ENCODE peak calls at places on chromosomes 12 and 14, in ten cellular contexts. One of them, this sample, is unnamed.

GRCh38 chr14:65482769-65483438 is 70.4 kb downstream of the FUT8 start:
- DNase-seq in Peyer's patch: no peak
- DNase-seq in choroid plexus epithelial cell: peak; percentile 24
- DNase-seq in CD4-positive, CD25-positive, alpha-beta regulatory T cell: no peak
- DNase-seq in NB4: no peak
- DNase-seq in cardiac muscle cell: no peak
- DNase-seq in pancreas: no peak
- DNase-seq in GM23248: peak; percentile 28
- DNase-seq in endodermal cell: no peak
- DNase-seq in Panc1: no peak
- DNase-seq in this sample: no peak

GRCh38 chr12:120539303-120539702 is 5.1 kb downstream of the RNF10 start:
- DNase-seq in Peyer's patch: no peak
- DNase-seq in choroid plexus epithelial cell: peak; percentile 38
- DNase-seq in CD4-positive, CD25-positive, alpha-beta regulatory T cell: no peak
- DNase-seq in NB4: no peak
- DNase-seq in cardiac muscle cell: no peak
- DNase-seq in pancreas: no peak
- DNase-seq in GM23248: peak; percentile 62
- DNase-seq in endodermal cell: no peak
- DNase-seq in Panc1: no peak
- DNase-seq in this sample: no peak

GRCh38 chr12:6092784-6093722 is 31.4 kb downstream of the VWF start:
- DNase-seq in Peyer's patch: no peak
- DNase-seq in choroid plexus epithelial cell: peak; percentile 82
- DNase-seq in CD4-positive, CD25-positive, alpha-beta regulatory T cell: no peak
- DNase-seq in NB4: peak; percentile 68
- DNase-seq in cardiac muscle cell: no peak
- DNase-seq in pancreas: no peak
- DNase-seq in GM23248: peak; percentile 94
- DNase-seq in endodermal cell: peak; percentile 84
- DNase-seq in Panc1: peak; percentile 90
- DNase-seq in this sample: no peak

GRCh38 chr12:16349132-16349463 is 1.7 kb downstream of the MGST1 start:
- DNase-seq in Peyer's patch: no peak
- DNase-seq in choroid plexus epithelial cell: peak; percentile 96
- DNase-seq in CD4-positive, CD25-positive, alpha-beta regulatory T cell: no peak
- DNase-seq in NB4: peak; percentile 90
- DNase-seq in cardiac muscle cell: no peak
- DNase-seq in pancreas: no peak
- DNase-seq in GM23248: peak; percentile 98
- DNase-seq in endodermal cell: peak; percentile 63
- DNase-seq in Panc1: no peak
- DNase-seq in this sample: no peak

GRCh38 chr14:103721334-103722120 is 5.9 kb downstream of the ZFYVE21 start:
- DNase-seq in Peyer's patch: no peak
- DNase-seq in choroid plexus epithelial cell: peak; percentile 78
- DNase-seq in CD4-positive, CD25-positive, alpha-beta regulatory T cell: no peak
- DNase-seq in NB4: no peak
- DNase-seq in cardiac muscle cell: no peak
- DNase-seq in pancreas: no peak
- DNase-seq in GM23248: peak; percentile 84
- DNase-seq in endodermal cell: no peak
- DNase-seq in Panc1: no peak
- DNase-seq in this sample: no peak

GRCh38 chr14:92035890-92036289 is 4.0 kb downstream of the TRIP11 start:
- DNase-seq in Peyer's patch: no peak
- DNase-seq in choroid plexus epithelial cell: no peak
- DNase-seq in CD4-positive, CD25-positive, alpha-beta regulatory T cell: no peak
- DNase-seq in NB4: no peak
- DNase-seq in cardiac muscle cell: no peak
- DNase-seq in pancreas: no peak
- DNase-seq in GM23248: no peak
- DNase-seq in endodermal cell: no peak
- DNase-seq in Panc1: no peak
- DNase-seq in this sample: no peak

GRCh38 chr12:10810068-10810467 is at the start of gene TAS2R9:
- DNase-seq in Peyer's patch: no peak
- DNase-seq in choroid plexus epithelial cell: no peak
- DNase-seq in CD4-positive, CD25-positive, alpha-beta regulatory T cell: no peak
- DNase-seq in NB4: no peak
- DNase-seq in cardiac muscle cell: no peak
- DNase-seq in pancreas: no peak
- DNase-seq in GM23248: no peak
- DNase-seq in endodermal cell: no peak
- DNase-seq in Panc1: no peak
- DNase-seq in this sample: no peak

GRCh38 chr14:57837267-57837666 is 28.6 kb downstream of the SLC35F4 start:
- DNase-seq in Peyer's patch: no peak
- DNase-seq in choroid plexus epithelial cell: no peak
- DNase-seq in CD4-positive, CD25-positive, alpha-beta regulatory T cell: no peak
- DNase-seq in NB4: no peak
- DNase-seq in cardiac muscle cell: no peak
- DNase-seq in pancreas: no peak
- DNase-seq in GM23248: no peak
- DNase-seq in endodermal cell: no peak
- DNase-seq in Panc1: no peak
- DNase-seq in this sample: no peak

GRCh38 chr12:108126990-108127468 is 2.1 kb upstream of the WSCD2 start:
- DNase-seq in Peyer's patch: no peak
- DNase-seq in choroid plexus epithelial cell: no peak
- DNase-seq in CD4-positive, CD25-positive, alpha-beta regulatory T cell: no peak
- DNase-seq in NB4: no peak
- DNase-seq in cardiac muscle cell: no peak
- DNase-seq in pancreas: no peak
- DNase-seq in GM23248: no peak
- DNase-seq in endodermal cell: no peak
- DNase-seq in Panc1: no peak
- DNase-seq in this sample: no peak

GRCh38 chr12:108126212-108126611 is 2.9 kb upstream of the WSCD2 start:
- DNase-seq in Peyer's patch: no peak
- DNase-seq in choroid plexus epithelial cell: no peak
- DNase-seq in CD4-positive, CD25-positive, alpha-beta regulatory T cell: no peak
- DNase-seq in NB4: no peak
- DNase-seq in cardiac muscle cell: no peak
- DNase-seq in pancreas: no peak
- DNase-seq in GM23248: no peak
- DNase-seq in endodermal cell: no peak
- DNase-seq in Panc1: no peak
- DNase-seq in this sample: no peak

GRCh38 chr12:108129017-108129812 is at the start of gene WSCD2:
- DNase-seq in Peyer's patch: peak; percentile 37
- DNase-seq in choroid plexus epithelial cell: peak; percentile 19
- DNase-seq in CD4-positive, CD25-positive, alpha-beta regulatory T cell: no peak
- DNase-seq in NB4: peak; percentile 33
- DNase-seq in cardiac muscle cell: peak; percentile 84
- DNase-seq in pancreas: peak; percentile 58
- DNase-seq in GM23248: peak; percentile 47
- DNase-seq in endodermal cell: peak; percentile 99
- DNase-seq in Panc1: no peak
- DNase-seq in this sample: no peak

GRCh38 chr12:108127654-108128053 is 1.4 kb upstream of the WSCD2 start:
- DNase-seq in Peyer's patch: no peak
- DNase-seq in choroid plexus epithelial cell: no peak
- DNase-seq in CD4-positive, CD25-positive, alpha-beta regulatory T cell: no peak
- DNase-seq in NB4: no peak
- DNase-seq in cardiac muscle cell: no peak
- DNase-seq in pancreas: no peak
- DNase-seq in GM23248: no peak
- DNase-seq in endodermal cell: no peak
- DNase-seq in Panc1: no peak
- DNase-seq in this sample: no peak

DNA sequence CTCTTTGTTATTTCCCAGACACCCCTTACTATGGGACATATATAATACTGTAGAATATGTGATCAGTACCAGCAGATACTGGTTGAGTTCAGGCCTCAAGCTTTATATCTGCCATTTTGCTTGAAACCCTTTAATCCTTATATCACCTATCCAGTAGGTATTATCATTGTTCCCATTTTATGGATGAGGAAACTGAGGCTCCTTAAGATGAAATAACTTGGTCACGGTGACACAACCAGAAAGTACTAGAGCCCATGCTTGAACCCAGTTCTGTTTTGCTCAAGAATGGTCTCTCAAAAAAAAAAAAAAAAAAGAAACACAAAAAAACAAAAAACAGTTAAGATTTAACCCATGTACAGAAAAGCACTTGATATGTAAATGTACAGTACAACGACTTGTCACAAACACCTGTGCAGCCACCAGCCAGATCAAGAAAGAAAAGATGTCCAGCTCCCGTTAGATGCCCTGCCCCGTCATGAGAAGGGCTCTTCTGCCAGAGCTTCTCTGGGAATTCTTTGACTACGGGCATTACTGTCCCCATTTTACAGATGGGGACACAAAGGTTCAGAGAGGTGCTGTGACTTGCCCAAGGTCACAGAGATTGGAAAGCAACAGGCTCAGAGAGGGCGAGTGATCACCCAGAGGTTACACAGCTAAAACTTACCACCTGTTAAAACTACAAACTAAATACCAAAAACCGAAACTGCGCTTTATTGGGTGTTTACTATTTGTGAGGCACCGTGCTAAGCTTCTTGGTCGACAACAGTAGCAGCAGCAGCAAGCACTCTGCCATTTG is 669 bp upstream of the WSCD2 start:
- DNase-seq in Peyer's patch: no peak
- DNase-seq in choroid plexus epithelial cell: no peak
- DNase-seq in CD4-positive, CD25-positive, alpha-beta regulatory T cell: no peak
- DNase-seq in NB4: no peak
- DNase-seq in cardiac muscle cell: no peak
- DNase-seq in pancreas: no peak
- DNase-seq in GM23248: no peak
- DNase-seq in endodermal cell: no peak
- DNase-seq in Panc1: no peak
- DNase-seq in this sample: no peak
- H3K4me3 ChIP-seq in Peyer's patch: no peak overlapping the region
- H3K4me3 ChIP-seq in choroid plexus epithelial cell: no peak overlapping the region
- H3K4me3 ChIP-seq in CD4-positive, CD25-positive, alpha-beta regulatory T cell: no peak overlapping the region
- H3K4me3 ChIP-seq in NB4: no peak overlapping the region
- H3K4me3 ChIP-seq in cardiac muscle cell: peak overlapping the region; percentile 36
- H3K4me3 ChIP-seq in pancreas: no peak overlapping the region
- H3K4me3 ChIP-seq in GM23248: peak overlapping the region; percentile 65
- H3K4me3 ChIP-seq in endodermal cell: peak overlapping the region; percentile 82
- H3K4me3 ChIP-seq in Panc1: peak overlapping the region; percentile 36
- H3K4me3 ChIP-seq in this sample: no peak overlapping the region

DNA sequence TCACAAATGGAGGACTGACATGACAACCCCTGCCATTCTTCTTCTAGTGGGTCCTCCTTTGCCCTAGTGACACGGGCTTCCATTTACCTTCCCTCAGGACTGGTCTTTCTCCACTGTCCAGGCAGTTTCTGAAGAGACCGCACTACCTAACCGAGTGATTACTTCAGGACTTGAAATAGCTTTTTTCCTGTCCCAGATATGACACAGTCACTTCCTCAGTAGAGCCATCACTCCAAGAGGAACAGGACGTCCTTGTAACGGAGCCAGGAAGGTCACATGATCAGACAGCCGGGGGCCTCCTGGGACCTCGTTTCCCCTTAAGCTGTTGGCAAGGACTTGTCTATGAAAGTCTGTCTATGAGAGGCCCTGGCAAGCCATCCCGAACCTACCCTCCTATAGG is 62.3 kb downstream of the FOS start:
- DNase-seq in Peyer's patch: peak; percentile 56
- DNase-seq in choroid plexus epithelial cell: peak; percentile 66
- DNase-seq in CD4-positive, CD25-positive, alpha-beta regulatory T cell: no peak
- DNase-seq in NB4: peak; percentile 97
- DNase-seq in cardiac muscle cell: no peak
- DNase-seq in pancreas: no peak
- DNase-seq in GM23248: no peak
- DNase-seq in endodermal cell: no peak
- DNase-seq in Panc1: no peak
- DNase-seq in this sample: no peak
- H3K4me3 ChIP-seq in Peyer's patch: no peak overlapping the region
- H3K4me3 ChIP-seq in choroid plexus epithelial cell: no peak overlapping the region
- H3K4me3 ChIP-seq in CD4-positive, CD25-positive, alpha-beta regulatory T cell: no peak overlapping the region
- H3K4me3 ChIP-seq in NB4: peak overlapping the region; percentile 14
- H3K4me3 ChIP-seq in cardiac muscle cell: no peak overlapping the region
- H3K4me3 ChIP-seq in pancreas: no peak overlapping the region
- H3K4me3 ChIP-seq in GM23248: no peak overlapping the region
- H3K4me3 ChIP-seq in endodermal cell: no peak overlapping the region
- H3K4me3 ChIP-seq in Panc1: no peak overlapping the region
- H3K4me3 ChIP-seq in this sample: no peak overlapping the region

GRCh38 chr12:46983959-46984833 is 95.2 kb upstream of the PCED1B start:
- DNase-seq in Peyer's patch: no peak
- DNase-seq in choroid plexus epithelial cell: peak; percentile 83
- DNase-seq in CD4-positive, CD25-positive, alpha-beta regulatory T cell: no peak
- DNase-seq in NB4: peak; percentile 55
- DNase-seq in cardiac muscle cell: peak; percentile 73
- DNase-seq in pancreas: no peak
- DNase-seq in GM23248: peak; percentile 82
- DNase-seq in endodermal cell: peak; percentile 87
- DNase-seq in Panc1: peak; percentile 51
- DNase-seq in this sample: peak; percentile 52
- H3K4me3 ChIP-seq in Peyer's patch: no peak overlapping the region
- H3K4me3 ChIP-seq in choroid plexus epithelial cell: no peak overlapping the region
- H3K4me3 ChIP-seq in CD4-positive, CD25-positive, alpha-beta regulatory T cell: no peak overlapping the region
- H3K4me3 ChIP-seq in NB4: no peak overlapping the region
- H3K4me3 ChIP-seq in cardiac muscle cell: no peak overlapping the region
- H3K4me3 ChIP-seq in pancreas: no peak overlapping the region
- H3K4me3 ChIP-seq in GM23248: peak overlapping the region; percentile 20
- H3K4me3 ChIP-seq in endodermal cell: no peak overlapping the region
- H3K4me3 ChIP-seq in Panc1: no peak overlapping the region
- H3K4me3 ChIP-seq in this sample: no peak overlapping the region

GRCh38 chr12:104718581-104718980 is 239.5 kb downstream of the SLC41A2 start:
- DNase-seq in Peyer's patch: no peak
- DNase-seq in choroid plexus epithelial cell: peak; percentile 62
- DNase-seq in CD4-positive, CD25-positive, alpha-beta regulatory T cell: no peak
- DNase-seq in NB4: no peak
- DNase-seq in cardiac muscle cell: no peak
- DNase-seq in pancreas: no peak
- DNase-seq in GM23248: peak; percentile 65
- DNase-seq in endodermal cell: no peak
- DNase-seq in Panc1: no peak
- DNase-seq in this sample: no peak

GRCh38 chr12:104721944-104722343 is 236.1 kb downstream of the SLC41A2 start:
- DNase-seq in Peyer's patch: no peak
- DNase-seq in choroid plexus epithelial cell: no peak
- DNase-seq in CD4-positive, CD25-positive, alpha-beta regulatory T cell: no peak
- DNase-seq in NB4: no peak
- DNase-seq in cardiac muscle cell: no peak
- DNase-seq in pancreas: no peak
- DNase-seq in GM23248: no peak
- DNase-seq in endodermal cell: no peak
- DNase-seq in Panc1: no peak
- DNase-seq in this sample: no peak

GRCh38 chr12:104721065-104721458 is 237.0 kb downstream of the SLC41A2 start:
- DNase-seq in Peyer's patch: no peak
- DNase-seq in choroid plexus epithelial cell: no peak
- DNase-seq in CD4-positive, CD25-positive, alpha-beta regulatory T cell: no peak
- DNase-seq in NB4: no peak
- DNase-seq in cardiac muscle cell: no peak
- DNase-seq in pancreas: no peak
- DNase-seq in GM23248: no peak
- DNase-seq in endodermal cell: no peak
- DNase-seq in Panc1: no peak
- DNase-seq in this sample: no peak

GRCh38 chr12:104720346-104721064 is 237.6 kb downstream of the SLC41A2 start:
- DNase-seq in Peyer's patch: peak; percentile 60
- DNase-seq in choroid plexus epithelial cell: peak; percentile 73
- DNase-seq in CD4-positive, CD25-positive, alpha-beta regulatory T cell: peak; percentile 66
- DNase-seq in NB4: no peak
- DNase-seq in cardiac muscle cell: no peak
- DNase-seq in pancreas: no peak
- DNase-seq in GM23248: peak; percentile 59
- DNase-seq in endodermal cell: no peak
- DNase-seq in Panc1: no peak
- DNase-seq in this sample: peak; percentile 93

DNA sequence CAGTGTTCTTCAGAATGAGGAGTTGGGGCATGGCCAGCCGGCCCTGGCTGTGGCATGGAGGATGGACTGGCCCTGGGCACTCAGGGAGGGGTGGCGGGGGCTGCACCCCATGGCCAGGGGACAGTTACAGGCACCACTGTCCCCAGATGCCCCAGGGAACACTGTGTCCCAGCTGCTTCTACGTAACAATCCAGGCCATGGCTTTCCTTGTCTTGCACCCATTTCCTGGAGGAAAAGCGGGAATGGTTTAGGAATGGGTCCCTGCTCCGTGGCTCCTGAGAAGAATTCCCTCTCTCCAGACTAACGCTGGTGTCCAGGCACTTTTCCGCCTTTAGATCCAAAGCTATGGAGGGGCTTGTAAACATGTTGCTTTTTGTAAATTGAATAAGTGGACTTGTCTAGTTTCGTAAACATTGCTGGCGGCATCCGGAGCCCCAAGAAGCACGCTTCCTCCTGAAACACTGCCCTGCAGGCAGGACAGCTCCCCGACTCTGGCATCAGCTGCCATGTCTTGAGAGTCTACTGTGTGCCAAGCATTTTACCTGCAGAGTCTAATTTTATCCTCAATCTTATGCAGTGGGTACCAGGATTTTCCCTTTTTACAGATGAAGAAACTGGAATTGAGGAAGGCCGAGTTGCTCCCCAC is 238.3 kb downstream of the SLC41A2 start:
- DNase-seq in Peyer's patch: no peak
- DNase-seq in choroid plexus epithelial cell: no peak
- DNase-seq in CD4-positive, CD25-positive, alpha-beta regulatory T cell: no peak
- DNase-seq in NB4: no peak
- DNase-seq in cardiac muscle cell: no peak
- DNase-seq in pancreas: no peak
- DNase-seq in GM23248: no peak
- DNase-seq in endodermal cell: no peak
- DNase-seq in Panc1: no peak
- DNase-seq in this sample: no peak
- H3K4me3 ChIP-seq in Peyer's patch: peak overlapping the region; percentile 21
- H3K4me3 ChIP-seq in choroid plexus epithelial cell: peak overlapping the region; percentile 41
- H3K4me3 ChIP-seq in CD4-positive, CD25-positive, alpha-beta regulatory T cell: peak overlapping the region; percentile 69
- H3K4me3 ChIP-seq in NB4: no peak overlapping the region
- H3K4me3 ChIP-seq in cardiac muscle cell: no peak overlapping the region
- H3K4me3 ChIP-seq in pancreas: no peak overlapping the region
- H3K4me3 ChIP-seq in GM23248: peak overlapping the region; percentile 53
- H3K4me3 ChIP-seq in endodermal cell: no peak overlapping the region
- H3K4me3 ChIP-seq in Panc1: no peak overlapping the region
- H3K4me3 ChIP-seq in this sample: peak overlapping the region; percentile 45

This sample was measured in Jurkat, Clone E6-1.